ENCODE peak calls at places on chromosomes 16 and 17, in seven cellular contexts. P, N, W, F, D, L and Q are unnamed samples.

GRCh38 chr16:83095926-83096692 is 469.3 kb downstream of the CDH13 start:
- DNase-seq in P (no peak), L (no peak), D (no peak), W (no peak), N (no peak), F (peak; percentile 7), Q (no peak)

GRCh38 chr16:68417711-68418301 is 30.5 kb downstream of the SMPD3 start:
- DNase-seq in L (peak; percentile 16), W (no peak), N (no peak), P (peak; percentile 87), F (peak; percentile 67), D (no peak), Q (no peak)

GRCh38 chr16:89909777-89910716 is 8.6 kb upstream of the MC1R start:
- DNase-seq in P (peak; percentile 65), F (peak; percentile 53), N (peak; percentile 86), L (peak; percentile 83), D (peak; percentile 75), W (peak; percentile 69), Q (peak; percentile 91)

GRCh38 chr16:88934066-88934667 is 42.8 kb downstream of the CBFA2T3 start:
- DNase-seq in N (no peak), D (no peak), P (no peak), F (no peak), L (no peak), W (no peak), Q (no peak)

GRCh38 chr17:7634384-7634783 is 4.4 kb downstream of the SHBG start:
- DNase-seq in F (peak; percentile 38), P (no peak), L (peak; percentile 61), W (no peak), N (no peak), D (peak; percentile 87), Q (peak; percentile 80)

GRCh38 chr17:50146230-50146926 is 4.1 kb downstream of the PPP1R9B start:
- DNase-seq in D (no peak), F (no peak), W (no peak), N (no peak), P (no peak), L (no peak), Q (no peak)

GRCh38 chr17:74525781-74526288 is 5.4 kb downstream of the CD300LB start:
- DNase-seq in D (no peak), F (no peak), W (no peak), P (no peak), N (peak; percentile 24), L (no peak), Q (no peak)

GRCh38 chr16:66899945-66900688 is 18.6 kb downstream of the CDH16 start:
- DNase-seq in L (peak; percentile 78), N (peak; percentile 86), W (peak; percentile 65), F (peak; percentile 21), D (peak; percentile 89), P (no peak), Q (peak; percentile 93)

GRCh38 chr17:74245145-74245817 is 28.8 kb upstream of the DNAI2 start:
- DNase-seq in N (no peak), F (no peak), L (no peak), P (no peak), D (peak; percentile 33), W (no peak), Q (no peak)

GRCh38 chr17:28849281-28849680 is 5.5 kb upstream of the ERAL1 start:
- DNase-seq in P (no peak), W (no peak), N (peak; percentile 3), D (peak; percentile 50), F (no peak), L (no peak), Q (no peak)

GRCh38 chr16:71360378-71360777 is 1.9 kb downstream of the CALB2 start:
- DNase-seq in P (no peak), N (no peak), D (no peak), L (no peak), W (no peak), F (peak; percentile 83), Q (no peak)

GRCh38 chr16:68214726-68215125 is 21.2 kb downstream of the ESRP2 start:
- DNase-seq in N (no peak), L (no peak), F (no peak), D (no peak), W (no peak), P (no peak), Q (no peak)

GRCh38 chr16:52786105-52786504 is 239.2 kb upstream of the TOX3 start:
- DNase-seq in L (no peak), W (no peak), F (no peak), D (no peak), P (no peak), N (no peak), Q (no peak)

GRCh38 chr17:8855477-8856204 is 11.8 kb downstream of the PIK3R6 start:
- DNase-seq in W (no peak), N (no peak), F (no peak), D (no peak), L (no peak), P (no peak), Q (no peak)

GRCh38 chr16:88634994-88635670 is 3.2 kb upstream of the IL17C start:
- DNase-seq in P (no peak), N (no peak), W (no peak), D (no peak), L (no peak), F (no peak), Q (peak; percentile 87)

GRCh38 chr17:81040791-81041337 is 5.9 kb downstream of the BAIAP2 start:
- DNase-seq in N (no peak), F (peak; percentile 11), L (no peak), W (no peak), P (no peak), D (no peak), Q (no peak)

GRCh38 chr17:81037783-81038733 is 3.1 kb downstream of the BAIAP2 start:
- DNase-seq in N (no peak), F (no peak), L (no peak), D (no peak), W (no peak), P (no peak), Q (peak; percentile 86)

GRCh38 chr17:81037026-81037782 is 2.3 kb downstream of the BAIAP2 start:
- DNase-seq in F (peak; percentile 93), L (peak; percentile 76), P (no peak), N (peak; percentile 82), D (no peak), W (no peak), Q (peak; percentile 91)

GRCh38 chr17:81039854-81040758 is 5.2 kb downstream of the BAIAP2 start:
- DNase-seq in N (no peak), L (no peak), W (no peak), F (peak; percentile 65), D (no peak), P (no peak), Q (no peak)

GRCh38 chr17:81039096-81039495 is 4.1 kb downstream of the BAIAP2 start:
- DNase-seq in P (no peak), F (no peak), N (no peak), W (no peak), D (no peak), L (no peak), Q (no peak)
- H3K4me1 ChIP-seq in P (peaks cover 10% of the 10 kb centered on the region), F (peaks cover 56% of the 10 kb centered on the region), N (no peaks in the 10 kb centered on the region), W (peaks cover 52% of the 10 kb centered on the region), D (no peaks in the 10 kb centered on the region), L (peaks cover 49% of the 10 kb centered on the region), Q (peaks cover 42% of the 10 kb centered on the region)

DNA sequence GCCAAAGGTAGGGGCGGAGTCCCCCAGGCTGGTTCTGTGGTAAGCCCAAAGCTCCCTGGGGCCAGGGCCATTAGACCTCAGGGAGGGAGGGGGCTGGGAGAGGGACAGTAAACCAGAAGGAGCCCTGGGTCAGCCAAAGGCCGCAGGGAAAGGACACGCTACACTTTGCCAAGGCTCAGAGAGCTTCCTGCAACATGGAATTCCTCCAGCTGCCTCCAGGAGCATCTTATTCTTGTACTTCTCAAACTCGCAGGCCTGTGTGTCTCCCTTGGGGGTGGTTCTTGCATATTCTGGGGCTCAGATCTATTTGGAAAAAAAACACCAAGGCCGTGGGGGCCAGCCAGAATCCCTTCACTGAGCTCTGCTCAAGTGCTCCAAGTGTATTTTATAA is 25.1 kb downstream of the AKAP1 start:
- DNase-seq in N (no peak), D (no peak), W (no peak), F (no peak), L (peak; percentile 61), P (no peak), Q (peak; percentile 71)
- H3K4me1 ChIP-seq in N (no peaks in the 10 kb centered on the region), D (peaks cover 46% of the 10 kb centered on the region), W (peaks cover 6% of the 10 kb centered on the region), F (peaks cover 27% of the 10 kb centered on the region), L (peaks cover 66% of the 10 kb centered on the region), P (peaks cover 3% of the 10 kb centered on the region), Q (peaks cover 23% of the 10 kb centered on the region)

GRCh38 chr17:68353121-68353521 is 61.8 kb downstream of the ARSG start:
- DNase-seq in F (peak; percentile 29), N (no peak), P (peak; percentile 53), D (no peak), L (no peak), W (no peak), Q (no peak)

GRCh38 chr17:68355093-68355492 is 63.8 kb downstream of the ARSG start:
- DNase-seq in L (no peak), D (no peak), W (no peak), N (no peak), P (no peak), F (peak; percentile 53), Q (no peak)

GRCh38 chr17:68356949-68357455 is 65.7 kb downstream of the ARSG start:
- DNase-seq in D (no peak), F (no peak), N (no peak), P (no peak), L (no peak), W (no peak), Q (no peak)

GRCh38 chr17:68357886-68358285 is 66.6 kb downstream of the ARSG start:
- DNase-seq in P (no peak), W (no peak), F (no peak), L (no peak), D (no peak), N (no peak), Q (no peak)

DNA sequence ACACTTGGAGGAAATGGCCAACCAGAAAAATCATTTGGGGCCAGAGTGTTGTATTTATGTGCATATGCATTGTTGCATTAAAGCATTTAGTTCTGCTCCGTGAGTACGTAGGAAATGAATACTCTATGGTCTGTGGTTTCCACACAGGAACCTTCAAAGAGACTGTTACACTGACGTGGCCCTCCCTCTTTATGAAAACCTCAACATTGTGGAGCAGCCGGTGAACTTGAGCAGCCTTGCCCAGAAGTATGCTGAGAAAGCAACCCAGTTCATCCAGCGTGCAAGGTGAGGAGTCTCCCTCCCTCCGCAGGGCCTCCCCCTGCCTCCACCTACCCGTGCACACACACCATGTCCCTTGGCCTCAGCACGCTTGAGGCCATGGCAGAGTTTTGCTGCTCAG is 65.2 kb downstream of the ARSG start:
- DNase-seq in L (no peak), N (no peak), P (peak; percentile 86), D (no peak), W (no peak), F (no peak), Q (no peak)
- H3K4me1 ChIP-seq in L (no peaks in the 10 kb centered on the region), N (no peaks in the 10 kb centered on the region), P (peaks cover 63% of the 10 kb centered on the region), D (no peaks in the 10 kb centered on the region), W (no peaks in the 10 kb centered on the region), F (peaks cover 22% of the 10 kb centered on the region), Q (no peaks in the 10 kb centered on the region)

GRCh38 chr17:31490991-31491793 is 99.7 kb downstream of the RAB11FIP4 start:
- DNase-seq in L (no peak), D (no peak), W (no peak), N (no peak), P (no peak), F (no peak), Q (peak; percentile 68)

GRCh38 chr17:31492206-31492605 is 100.7 kb downstream of the RAB11FIP4 start:
- DNase-seq in D (no peak), L (no peak), F (no peak), N (no peak), P (no peak), W (no peak), Q (peak; percentile 57)

GRCh38 chr17:31490019-31490383 is 98.5 kb downstream of the RAB11FIP4 start:
- DNase-seq in W (no peak), P (no peak), D (no peak), F (no peak), N (no peak), L (no peak), Q (peak; percentile 22)

GRCh38 chr17:31492880-31493655 is 101.6 kb downstream of the RAB11FIP4 start:
- DNase-seq in F (no peak), D (no peak), L (no peak), W (no peak), N (peak; percentile 76), P (no peak), Q (peak; percentile 66)

GRCh38 chr17:31491794-31492171 is 100.3 kb downstream of the RAB11FIP4 start:
- DNase-seq in P (no peak), L (no peak), W (no peak), N (no peak), F (no peak), D (no peak), Q (peak; percentile 78)
- H3K4me1 ChIP-seq in P (peaks cover 87% of the 10 kb centered on the region), L (peaks cover 4% of the 10 kb centered on the region), W (peaks cover 16% of the 10 kb centered on the region), N (no peaks in the 10 kb centered on the region), F (peaks cover 4% of the 10 kb centered on the region), D (peaks cover 14% of the 10 kb centered on the region), Q (peaks cover 69% of the 10 kb centered on the region)